ENCODE peak calls at places on chromosomes 4 and X, in ten cellular contexts. One of them, this sample, is unnamed.

GRCh38 chr4:83490876-83491450 is 6.1 kb upstream of the ABRAXAS1 start:
- DNase-seq in MM.1S: peak
- DNase-seq in cardiac muscle cell: peak
- DNase-seq in endodermal cell: no peak
- DNase-seq in CD8-positive, alpha-beta memory T cell: no peak
- DNase-seq in ovary: no peak
- DNase-seq in tibial artery: no peak
- DNase-seq in upper lobe of right lung: no peak
- DNase-seq in RWPE1: peak
- DNase-seq in pancreas: no peak
- DNase-seq in this sample: no peak

GRCh38 chr4:45662996-45663395 is 460.9 kb downstream of the GABRG1 start:
- DNase-seq in pancreas: peak
- DNase-seq in endodermal cell: no peak
- DNase-seq in upper lobe of right lung: no peak
- DNase-seq in cardiac muscle cell: peak
- DNase-seq in ovary: peak
- DNase-seq in RWPE1: peak
- DNase-seq in MM.1S: no peak
- DNase-seq in tibial artery: no peak
- DNase-seq in CD8-positive, alpha-beta memory T cell: no peak
- DNase-seq in this sample: peak

GRCh38 chrX:46179748-46180147 is 365.5 kb downstream of the ZNF674 start:
- DNase-seq in RWPE1: no peak
- DNase-seq in upper lobe of right lung: no peak
- DNase-seq in endodermal cell: no peak
- DNase-seq in pancreas: no peak
- DNase-seq in ovary: no peak
- DNase-seq in tibial artery: no peak
- DNase-seq in cardiac muscle cell: no peak
- DNase-seq in MM.1S: no peak
- DNase-seq in CD8-positive, alpha-beta memory T cell: no peak
- DNase-seq in this sample: no peak

GRCh38 chr4:8160233-8160560 is 1.6 kb upstream of the ABLIM2 start:
- DNase-seq in cardiac muscle cell: no peak
- DNase-seq in endodermal cell: no peak
- DNase-seq in CD8-positive, alpha-beta memory T cell: no peak
- DNase-seq in upper lobe of right lung: no peak
- DNase-seq in RWPE1: no peak
- DNase-seq in ovary: no peak
- DNase-seq in pancreas: no peak
- DNase-seq in MM.1S: no peak
- DNase-seq in tibial artery: no peak
- DNase-seq in this sample: no peak

GRCh38 chr4:83438719-83439118 is 16.9 kb downstream of the HELQ start:
- DNase-seq in MM.1S: no peak
- DNase-seq in ovary: no peak
- DNase-seq in upper lobe of right lung: no peak
- DNase-seq in CD8-positive, alpha-beta memory T cell: no peak
- DNase-seq in tibial artery: no peak
- DNase-seq in endodermal cell: no peak
- DNase-seq in pancreas: no peak
- DNase-seq in cardiac muscle cell: no peak
- DNase-seq in RWPE1: no peak
- DNase-seq in this sample: no peak

GRCh38 chr4:81142744-81143143 is 72.3 kb downstream of the PRKG2 start:
- DNase-seq in CD8-positive, alpha-beta memory T cell: no peak
- DNase-seq in ovary: no peak
- DNase-seq in tibial artery: no peak
- DNase-seq in cardiac muscle cell: no peak
- DNase-seq in RWPE1: peak
- DNase-seq in upper lobe of right lung: no peak
- DNase-seq in MM.1S: no peak
- DNase-seq in endodermal cell: no peak
- DNase-seq in pancreas: no peak
- DNase-seq in this sample: no peak

GRCh38 chrX:95721011-95721410 is 963.6 kb upstream of the DIAPH2 start:
- DNase-seq in upper lobe of right lung: no peak
- DNase-seq in ovary: no peak
- DNase-seq in MM.1S: peak
- DNase-seq in CD8-positive, alpha-beta memory T cell: no peak
- DNase-seq in tibial artery: no peak
- DNase-seq in RWPE1: no peak
- DNase-seq in pancreas: no peak
- DNase-seq in cardiac muscle cell: no peak
- DNase-seq in endodermal cell: no peak
- DNase-seq in this sample: no peak

GRCh38 chrX:68917799-68918198 is 89.0 kb downstream of the EFNB1 start:
- DNase-seq in CD8-positive, alpha-beta memory T cell: no peak
- DNase-seq in RWPE1: no peak
- DNase-seq in MM.1S: no peak
- DNase-seq in tibial artery: no peak
- DNase-seq in upper lobe of right lung: no peak
- DNase-seq in endodermal cell: peak
- DNase-seq in ovary: no peak
- DNase-seq in cardiac muscle cell: no peak
- DNase-seq in pancreas: no peak
- DNase-seq in this sample: no peak

GRCh38 chr4:10587697-10588096 is 96.9 kb downstream of the CLNK start:
- DNase-seq in MM.1S: no peak
- DNase-seq in endodermal cell: no peak
- DNase-seq in tibial artery: no peak
- DNase-seq in ovary: no peak
- DNase-seq in RWPE1: no peak
- DNase-seq in pancreas: no peak
- DNase-seq in CD8-positive, alpha-beta memory T cell: peak
- DNase-seq in upper lobe of right lung: no peak
- DNase-seq in cardiac muscle cell: no peak
- DNase-seq in this sample: no peak

GRCh38 chr4:70703695-70704332 is 15.5 kb downstream of the UTP3 start:
- DNase-seq in RWPE1: peak
- DNase-seq in endodermal cell: no peak
- DNase-seq in ovary: no peak
- DNase-seq in CD8-positive, alpha-beta memory T cell: no peak
- DNase-seq in tibial artery: no peak
- DNase-seq in cardiac muscle cell: no peak
- DNase-seq in pancreas: no peak
- DNase-seq in MM.1S: no peak
- DNase-seq in upper lobe of right lung: no peak
- DNase-seq in this sample: no peak

GRCh38 chrX:109360301-109360700 is 121.6 kb downstream of the GUCY2F start:
- DNase-seq in RWPE1: no peak
- DNase-seq in tibial artery: no peak
- DNase-seq in endodermal cell: no peak
- DNase-seq in MM.1S: no peak
- DNase-seq in cardiac muscle cell: no peak
- DNase-seq in upper lobe of right lung: no peak
- DNase-seq in CD8-positive, alpha-beta memory T cell: no peak
- DNase-seq in ovary: no peak
- DNase-seq in pancreas: no peak
- DNase-seq in this sample: no peak

GRCh38 chr4:170248576-170248975 is 158.8 kb upstream of the AADAT start:
- DNase-seq in RWPE1: peak
- DNase-seq in CD8-positive, alpha-beta memory T cell: no peak
- DNase-seq in endodermal cell: no peak
- DNase-seq in upper lobe of right lung: no peak
- DNase-seq in pancreas: no peak
- DNase-seq in tibial artery: no peak
- DNase-seq in ovary: no peak
- DNase-seq in MM.1S: no peak
- DNase-seq in cardiac muscle cell: no peak
- DNase-seq in this sample: no peak

GRCh38 chrX:31449975-31450374 is 378.1 kb upstream of the FTHL17 start:
- DNase-seq in tibial artery: no peak
- DNase-seq in MM.1S: no peak
- DNase-seq in CD8-positive, alpha-beta memory T cell: no peak
- DNase-seq in pancreas: no peak
- DNase-seq in cardiac muscle cell: no peak
- DNase-seq in upper lobe of right lung: no peak
- DNase-seq in ovary: no peak
- DNase-seq in endodermal cell: no peak
- DNase-seq in RWPE1: no peak
- DNase-seq in this sample: no peak

GRCh38 chrX:69618803-69619202 is 2.9 kb downstream of the EDA start:
- DNase-seq in MM.1S: peak
- DNase-seq in tibial artery: no peak
- DNase-seq in ovary: no peak
- DNase-seq in cardiac muscle cell: peak
- DNase-seq in CD8-positive, alpha-beta memory T cell: no peak
- DNase-seq in upper lobe of right lung: no peak
- DNase-seq in RWPE1: no peak
- DNase-seq in pancreas: no peak
- DNase-seq in endodermal cell: no peak
- DNase-seq in this sample: peak

GRCh38 chr4:150402968-150403367 is 179.0 kb upstream of the MAB21L2 start:
- DNase-seq in pancreas: peak
- DNase-seq in CD8-positive, alpha-beta memory T cell: no peak
- DNase-seq in upper lobe of right lung: no peak
- DNase-seq in ovary: peak
- DNase-seq in tibial artery: no peak
- DNase-seq in endodermal cell: peak
- DNase-seq in RWPE1: no peak
- DNase-seq in MM.1S: peak
- DNase-seq in cardiac muscle cell: peak
- DNase-seq in this sample: peak

GRCh38 chrX:119682019-119682989 is 10.7 kb downstream of the SEPTIN6 start:
- DNase-seq in MM.1S: peak
- DNase-seq in cardiac muscle cell: no peak
- DNase-seq in upper lobe of right lung: no peak
- DNase-seq in RWPE1: no peak
- DNase-seq in endodermal cell: no peak
- DNase-seq in pancreas: no peak
- DNase-seq in tibial artery: no peak
- DNase-seq in ovary: no peak
- DNase-seq in CD8-positive, alpha-beta memory T cell: no peak
- DNase-seq in this sample: no peak

GRCh38 chr4:141311805-141312204 is 91.1 kb downstream of the ZNF330 start:
- DNase-seq in RWPE1: no peak
- DNase-seq in upper lobe of right lung: no peak
- DNase-seq in MM.1S: no peak
- DNase-seq in pancreas: no peak
- DNase-seq in endodermal cell: no peak
- DNase-seq in CD8-positive, alpha-beta memory T cell: no peak
- DNase-seq in cardiac muscle cell: no peak
- DNase-seq in tibial artery: no peak
- DNase-seq in ovary: no peak
- DNase-seq in this sample: no peak

GRCh38 chrX:2243913-2244460 is 256.8 kb downstream of the DHRSX start:
- DNase-seq in cardiac muscle cell: no peak
- DNase-seq in endodermal cell: no peak
- DNase-seq in ovary: no peak
- DNase-seq in MM.1S: no peak
- DNase-seq in RWPE1: no peak
- DNase-seq in CD8-positive, alpha-beta memory T cell: no peak
- DNase-seq in upper lobe of right lung: no peak
- DNase-seq in tibial artery: no peak
- DNase-seq in pancreas: no peak
- DNase-seq in this sample: no peak

GRCh38 chr4:3827616-3828492 is 61.7 kb downstream of the ADRA2C start:
- DNase-seq in MM.1S: no peak
- DNase-seq in pancreas: peak
- DNase-seq in cardiac muscle cell: no peak
- DNase-seq in upper lobe of right lung: peak
- DNase-seq in endodermal cell: peak
- DNase-seq in tibial artery: peak
- DNase-seq in ovary: peak
- DNase-seq in CD8-positive, alpha-beta memory T cell: no peak
- DNase-seq in RWPE1: peak
- DNase-seq in this sample: peak

DNA sequence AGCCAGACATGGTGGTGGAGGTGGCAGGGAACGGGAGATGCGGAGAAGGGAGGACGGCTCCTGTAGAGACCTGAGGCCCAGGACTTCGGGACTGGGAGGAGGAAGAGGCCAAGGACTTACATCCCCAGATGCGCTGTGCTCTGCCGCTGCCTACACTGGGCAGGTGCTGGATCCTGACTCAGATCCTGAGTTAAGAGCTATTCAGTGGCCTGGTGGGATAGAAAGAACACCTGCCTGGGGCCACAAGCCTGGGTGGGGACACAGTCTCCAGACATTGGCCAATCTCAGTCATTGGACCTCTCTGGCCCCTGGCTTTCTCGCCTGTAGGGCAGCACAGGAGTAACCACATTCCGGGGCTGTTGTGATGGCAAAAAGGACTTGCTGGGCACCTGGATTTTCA is 10.9 kb upstream of the MSX1 start:
- DNase-seq in pancreas: no peak
- DNase-seq in tibial artery: peak
- DNase-seq in MM.1S: no peak
- DNase-seq in CD8-positive, alpha-beta memory T cell: no peak
- DNase-seq in ovary: peak
- DNase-seq in endodermal cell: peak
- DNase-seq in upper lobe of right lung: peak
- DNase-seq in cardiac muscle cell: no peak
- DNase-seq in RWPE1: no peak
- DNase-seq in this sample: no peak
- H3K27ac ChIP-seq in pancreas: no peak
- H3K27ac ChIP-seq in tibial artery: no peak
- H3K27ac ChIP-seq in MM.1S: no peak
- H3K27ac ChIP-seq in CD8-positive, alpha-beta memory T cell: no peak
- H3K27ac ChIP-seq in ovary: no peak
- H3K27ac ChIP-seq in endodermal cell: no peak
- H3K27ac ChIP-seq in upper lobe of right lung: no peak
- H3K27ac ChIP-seq in cardiac muscle cell: no peak
- H3K27ac ChIP-seq in RWPE1: no peak
- H3K27ac ChIP-seq in this sample: no peak

GRCh38 chr4:40377462-40378385 is 42.6 kb downstream of the CHRNA9 start:
- DNase-seq in pancreas: no peak
- DNase-seq in endodermal cell: no peak
- DNase-seq in cardiac muscle cell: no peak
- DNase-seq in upper lobe of right lung: no peak
- DNase-seq in ovary: no peak
- DNase-seq in RWPE1: no peak
- DNase-seq in MM.1S: no peak
- DNase-seq in tibial artery: no peak
- DNase-seq in CD8-positive, alpha-beta memory T cell: no peak
- DNase-seq in this sample: no peak
- H3K27ac ChIP-seq in pancreas: no peak
- H3K27ac ChIP-seq in endodermal cell: no peak
- H3K27ac ChIP-seq in cardiac muscle cell: no peak
- H3K27ac ChIP-seq in upper lobe of right lung: no peak
- H3K27ac ChIP-seq in ovary: no peak
- H3K27ac ChIP-seq in RWPE1: no peak
- H3K27ac ChIP-seq in MM.1S: no peak
- H3K27ac ChIP-seq in tibial artery: no peak
- H3K27ac ChIP-seq in CD8-positive, alpha-beta memory T cell: no peak
- H3K27ac ChIP-seq in this sample: no peak

GRCh38 chrX:22039541-22039940 is 7.4 kb downstream of the PHEX start:
- DNase-seq in endodermal cell: no peak
- DNase-seq in MM.1S: no peak
- DNase-seq in cardiac muscle cell: no peak
- DNase-seq in pancreas: no peak
- DNase-seq in tibial artery: no peak
- DNase-seq in RWPE1: no peak
- DNase-seq in upper lobe of right lung: no peak
- DNase-seq in CD8-positive, alpha-beta memory T cell: no peak
- DNase-seq in ovary: no peak
- DNase-seq in this sample: no peak
- H3K27ac ChIP-seq in endodermal cell: no peak
- H3K27ac ChIP-seq in MM.1S: no peak
- H3K27ac ChIP-seq in cardiac muscle cell: no peak
- H3K27ac ChIP-seq in pancreas: no peak
- H3K27ac ChIP-seq in tibial artery: no peak
- H3K27ac ChIP-seq in RWPE1: no peak
- H3K27ac ChIP-seq in upper lobe of right lung: no peak
- H3K27ac ChIP-seq in CD8-positive, alpha-beta memory T cell: no peak
- H3K27ac ChIP-seq in ovary: no peak
- H3K27ac ChIP-seq in this sample: no peak

GRCh38 chrX:39897741-39898097 is 200.0 kb downstream of the BCOR start:
- DNase-seq in upper lobe of right lung: no peak
- DNase-seq in MM.1S: no peak
- DNase-seq in cardiac muscle cell: no peak
- DNase-seq in CD8-positive, alpha-beta memory T cell: no peak
- DNase-seq in RWPE1: no peak
- DNase-seq in endodermal cell: no peak
- DNase-seq in tibial artery: no peak
- DNase-seq in ovary: no peak
- DNase-seq in pancreas: no peak
- DNase-seq in this sample: no peak
- H3K27ac ChIP-seq in upper lobe of right lung: peak
- H3K27ac ChIP-seq in MM.1S: no peak
- H3K27ac ChIP-seq in cardiac muscle cell: no peak
- H3K27ac ChIP-seq in CD8-positive, alpha-beta memory T cell: no peak
- H3K27ac ChIP-seq in RWPE1: peak
- H3K27ac ChIP-seq in endodermal cell: no peak
- H3K27ac ChIP-seq in tibial artery: peak
- H3K27ac ChIP-seq in ovary: no peak
- H3K27ac ChIP-seq in pancreas: peak
- H3K27ac ChIP-seq in this sample: no peak

This sample was measured in heart right ventricle.